ENCODE peak calls at places on chromosomes 7 and 10, in five cellular contexts. P, T, D, M and J are unnamed samples.

GRCh38 chr7:38760226-38760625 is 129.1 kb upstream of the AMPH start:
- DNase-seq in P (no peak), T (no peak), D (no peak), M (no peak), J (no peak)

GRCh38 chr7:37248396-37248836 is 200.2 kb downstream of the ELMO1 start:
- DNase-seq in P (no peak), T (no peak), D (no peak), M (no peak), J (no peak)

GRCh38 chr10:86413046-86413728 is 46.6 kb upstream of the GRID1 start:
- DNase-seq in P (no peak), T (no peak), D (peak; percentile 87), M (peak; percentile 14), J (peak; percentile 67)

GRCh38 chr7:142909921-142910521 is 23.5 kb downstream of the TRPV5 start:
- DNase-seq in P (no peak), T (no peak), D (no peak), M (no peak), J (no peak)

GRCh38 chr10:55813451-55814170 is 547.4 kb downstream of the ZWINT start:
- DNase-seq in P (no peak), T (no peak), D (no peak), M (no peak), J (no peak)

GRCh38 chr10:126315471-126316177 is 72.7 kb downstream of the ADAM12 start:
- DNase-seq in P (no peak), T (no peak), D (no peak), M (no peak), J (no peak)

GRCh38 chr10:7046615-7047014 is 364.2 kb downstream of the SFMBT2 start:
- DNase-seq in P (no peak), T (no peak), D (peak; percentile 64), M (no peak), J (no peak)

GRCh38 chr7:158209435-158209834 is 378.2 kb downstream of the PTPRN2 start:
- DNase-seq in P (no peak), T (no peak), D (no peak), M (no peak), J (no peak)

GRCh38 chr10:42973870-42974692 is 102.8 kb upstream of the RET start:
- DNase-seq in P (no peak), T (no peak), D (no peak), M (no peak), J (no peak)

GRCh38 chr10:71059943-71060342 is 152.4 kb upstream of the UNC5B start:
- DNase-seq in P (no peak), T (no peak), D (no peak), M (no peak), J (no peak)

GRCh38 chr7:86785641-86786040 is 141.9 kb downstream of the GRM3 start:
- DNase-seq in P (no peak), T (no peak), D (peak; percentile 78), M (no peak), J (peak; percentile 76)

GRCh38 chr7:122597277-122597676 is 101.6 kb downstream of the RNF133 start:
- DNase-seq in P (no peak), T (no peak), D (no peak), M (no peak), J (no peak)